ENCODE peak calls at places on chromosomes 1 and 21, in five cellular contexts. W is SJSA1, K is mesendoderm, O is HepG2, I is stomach. P is an unnamed sample.

GRCh38 chr1:59738591-59739015 is 76.1 kb upstream of the HOOK1 start:
- DNase-seq in W (peak), K (no peak), O (peak), I (no peak), P (no peak)

GRCh38 chr1:155174334-155175280 is 958 bp downstream of the TRIM46 start:
- DNase-seq in W (no peak), K (peak), O (no peak), I (peak), P (no peak)

GRCh38 chr1:171913385-171913784 is 72.1 kb downstream of the DNM3 start:
- DNase-seq in W (peak), K (no peak), O (peak), I (no peak), P (no peak)

GRCh38 chr1:25879675-25880074 is 4.2 kb upstream of the PAQR7 start:
- DNase-seq in W (no peak), K (no peak), O (no peak), I (peak), P (no peak)

GRCh38 chr1:10720635-10721034 is 75.8 kb downstream of the CASZ1 start:
- DNase-seq in W (no peak), K (no peak), O (no peak), I (no peak), P (no peak)

GRCh38 chr1:154611150-154611865 is 3.3 kb upstream of the ADAR start:
- DNase-seq in W (peak), K (peak), O (no peak), I (no peak), P (no peak)

GRCh38 chr1:205907794-205908193 is 35.5 kb downstream of the SLC26A9 start:
- DNase-seq in W (peak), K (peak), O (no peak), I (no peak), P (no peak)

GRCh38 chr1:181090653-181091126 is 2.2 kb downstream of the IER5 start:
- DNase-seq in W (peak), K (no peak), O (no peak), I (no peak), P (peak)

GRCh38 chr1:168341576-168341975 is 60.9 kb downstream of the TBX19 start:
- DNase-seq in W (no peak), K (no peak), O (no peak), I (no peak), P (no peak)

GRCh38 chr1:160837558-160838205 is 25.0 kb downstream of the CD244 start:
- DNase-seq in W (no peak), K (peak), O (no peak), I (peak), P (peak)

GRCh38 chr1:93446837-93447451 is 974 bp upstream of the FNBP1L start:
- DNase-seq in W (no peak), K (no peak), O (peak), I (peak), P (no peak)

GRCh38 chr1:12405325-12406217 is 175.7 kb downstream of the VPS13D start:
- DNase-seq in W (peak), K (peak), O (peak), I (peak), P (no peak)

GRCh38 chr21:29293495-29293894 is 5.2 kb upstream of the BACH1 start:
- DNase-seq in W (no peak), K (no peak), O (no peak), I (no peak), P (no peak)

GRCh38 chr1:226781937-226782609 is 43.0 kb upstream of the ITPKB start:
- DNase-seq in W (no peak), K (no peak), O (no peak), I (no peak), P (no peak)

GRCh38 chr1:64471218-64471719 is 1.3 kb downstream of the CACHD1 start:
- DNase-seq in W (no peak), K (peak), O (no peak), I (peak), P (no peak)
- H3K4me3 ChIP-seq in W (no peak), K (peak), O (no peak), I (peak), P (peak)

GRCh38 chr21:46366091-46366490 is 42.1 kb downstream of the PCNT start:
- DNase-seq in W (no peak), K (no peak), O (no peak), I (no peak), P (no peak)

GRCh38 chr21:46366561-46366960 is 42.6 kb downstream of the PCNT start:
- DNase-seq in W (no peak), K (no peak), O (no peak), I (no peak), P (no peak)

GRCh38 chr21:46366966-46367365 is 43.0 kb downstream of the PCNT start:
- DNase-seq in W (no peak), K (no peak), O (no peak), I (no peak), P (no peak)

GRCh38 chr21:46369520-46370235 is 45.7 kb downstream of the PCNT start:
- DNase-seq in W (no peak), K (no peak), O (no peak), I (no peak), P (no peak)

DNA sequence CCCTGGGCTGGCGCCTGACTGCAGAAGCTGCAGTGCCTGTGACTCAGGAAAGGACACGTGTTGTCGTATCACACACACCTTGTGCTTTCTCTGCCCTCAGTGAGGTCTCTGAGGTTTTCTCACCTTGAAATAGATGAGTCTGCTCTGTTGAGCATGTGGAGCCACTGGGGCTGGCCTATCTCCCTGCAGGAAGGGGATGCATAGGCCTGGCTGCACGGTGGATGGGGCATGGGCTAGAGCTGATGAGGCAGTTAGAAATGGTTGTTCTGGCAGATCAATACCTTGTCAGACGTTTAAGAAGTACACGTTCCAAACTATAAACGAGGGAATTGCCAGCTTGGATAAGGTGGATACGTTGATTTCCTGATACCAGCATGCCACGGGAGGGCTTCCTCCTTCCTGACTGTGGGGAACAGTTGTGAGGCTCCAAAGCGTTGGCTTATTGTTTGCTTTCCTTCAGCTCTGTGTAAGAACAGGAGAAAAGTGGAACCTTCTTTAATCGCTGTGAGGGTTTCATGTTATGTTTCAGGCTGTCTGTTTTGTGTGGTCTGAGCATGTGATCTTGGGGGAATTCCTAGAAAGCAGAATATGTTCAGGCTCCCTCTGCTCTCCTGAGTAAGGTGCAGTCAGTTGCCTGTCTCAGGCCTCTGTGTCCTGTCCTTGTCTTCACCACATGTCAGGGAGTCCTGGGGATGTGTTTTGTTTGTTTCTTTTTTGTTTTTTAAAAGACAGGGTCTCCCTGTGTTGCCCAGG is 44.8 kb downstream of the PCNT start:
- DNase-seq in W (no peak), K (no peak), O (no peak), I (no peak), P (peak)
- H3K4me3 ChIP-seq in W (no peak), K (no peak), O (no peak), I (no peak), P (peak)

GRCh38 chr1:85579619-85580018 is 942 bp upstream of the CCN1 start:
- DNase-seq in W (peak), K (peak), O (no peak), I (no peak), P (no peak)
- H3K4me3 ChIP-seq in W (peak), K (no peak), O (peak), I (peak), P (no peak)

DNA sequence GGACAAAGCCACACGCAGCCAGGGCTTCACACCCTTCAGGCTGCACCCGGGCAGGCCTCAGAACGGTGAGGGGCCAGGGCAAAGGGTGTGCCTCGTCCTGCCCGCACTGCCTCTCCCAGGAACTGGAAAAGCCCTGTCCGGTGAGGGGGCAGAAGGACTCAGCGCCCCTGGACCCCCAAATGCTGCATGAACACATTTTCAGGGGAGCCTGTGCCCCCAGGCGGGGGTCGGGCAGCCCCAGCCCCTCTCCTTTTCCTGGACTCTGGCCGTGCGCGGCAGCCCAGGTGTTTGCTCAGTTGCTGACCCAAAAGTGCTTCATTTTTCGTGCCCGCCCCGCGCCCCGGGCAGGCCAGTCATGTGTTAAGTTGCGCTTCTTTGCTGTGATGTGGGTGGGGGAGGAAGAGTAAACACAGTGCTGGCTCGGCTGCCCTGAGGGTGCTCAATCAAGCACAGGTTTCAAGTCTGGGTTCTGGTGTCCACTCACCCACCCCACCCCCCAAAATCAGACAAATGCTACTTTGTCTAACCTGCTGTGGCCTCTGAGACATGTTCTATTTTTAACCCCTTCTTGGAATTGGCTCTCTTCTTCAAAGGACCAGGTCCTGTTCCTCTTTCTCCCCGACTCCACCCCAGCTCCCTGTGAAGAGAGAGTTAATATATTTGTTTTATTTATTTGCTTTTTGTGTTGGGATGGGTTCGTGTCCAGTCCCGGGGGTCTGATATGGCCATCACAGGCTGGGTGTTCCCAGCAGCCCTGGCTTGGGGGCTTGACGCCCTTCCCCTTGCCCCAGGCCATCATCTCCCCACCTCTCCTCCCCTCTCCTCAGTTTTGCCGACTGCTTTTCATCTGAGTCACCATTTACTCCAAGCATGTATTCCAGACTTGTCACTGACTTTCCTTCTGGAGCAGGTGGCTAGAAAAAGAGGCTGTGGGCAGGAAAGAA is 8.1 kb downstream of the PSRC1 start:
- DNase-seq in W (peak), K (peak), O (peak), I (peak), P (no peak)
- H3K4me3 ChIP-seq in W (no peak), K (no peak), O (peak), I (no peak), P (no peak)

GRCh38 chr21:44749759-44750674 is 38.6 kb upstream of the TSPEAR start:
- DNase-seq in W (no peak), K (no peak), O (no peak), I (no peak), P (no peak)

GRCh38 chr21:44750675-44751025 is 39.3 kb upstream of the TSPEAR start:
- DNase-seq in W (no peak), K (peak), O (no peak), I (no peak), P (no peak)

GRCh38 chr21:44751186-44751798 is 39.9 kb upstream of the TSPEAR start:
- DNase-seq in W (no peak), K (no peak), O (no peak), I (no peak), P (no peak)

GRCh38 chr21:44749116-44749758 is 37.9 kb upstream of the TSPEAR start:
- DNase-seq in W (no peak), K (no peak), O (no peak), I (no peak), P (no peak)

DNA sequence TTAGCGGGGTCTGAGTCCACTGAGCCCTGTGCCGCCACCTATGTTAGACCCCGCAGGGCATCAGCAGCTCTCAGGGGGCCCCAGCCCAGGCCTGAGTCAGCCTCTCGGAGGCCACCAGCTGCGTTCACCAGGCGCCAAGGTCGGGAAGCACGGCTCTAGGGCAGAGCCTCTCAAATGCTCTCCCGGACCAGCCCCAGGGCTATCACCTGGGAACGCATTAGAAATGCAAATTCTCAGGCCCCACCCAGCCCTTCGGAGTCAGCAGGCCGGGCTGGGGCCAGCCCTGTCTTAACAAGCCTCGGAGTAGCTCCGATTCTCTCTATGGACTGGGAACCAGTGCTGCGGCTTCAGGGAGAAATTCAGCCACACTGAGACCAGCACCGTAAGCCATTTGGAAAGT is 37.2 kb upstream of the TSPEAR start:
- DNase-seq in W (no peak), K (peak), O (no peak), I (no peak), P (no peak)
- H3K4me3 ChIP-seq in W (no peak), K (no peak), O (no peak), I (no peak), P (no peak)

DNA sequence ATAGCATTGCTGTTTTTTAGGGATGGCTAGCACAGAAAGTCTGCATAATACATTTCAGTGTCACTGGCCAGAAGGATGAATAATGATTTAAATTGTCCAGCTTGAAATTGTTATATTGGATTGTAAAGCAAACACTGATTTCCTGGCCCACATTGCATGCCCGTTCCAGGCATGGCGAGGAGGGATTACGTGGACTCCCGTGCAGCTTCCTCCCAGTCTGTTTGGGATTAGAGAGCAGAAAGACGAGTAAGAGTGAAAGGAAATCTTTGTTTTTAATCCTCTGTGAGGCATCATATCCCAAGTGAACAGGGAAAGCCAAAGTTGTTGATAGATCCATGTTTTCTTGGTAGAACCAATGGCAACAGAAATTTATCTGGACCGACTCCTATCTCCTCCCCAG is 8.4 kb downstream of the TRIM58 start:
- DNase-seq in W (no peak), K (no peak), O (no peak), I (no peak), P (no peak)
- H3K4me3 ChIP-seq in W (no peak), K (no peak), O (no peak), I (no peak), P (no peak)